ENCODE peak calls at places on chromosome 19, in ten cellular contexts. G is GM23338; K is naive thymus-derived CD4-positive, alpha-beta T cell; Y is tibial nerve; B is H1; C is psoas muscle; Z is CD4-positive, CD25-positive, alpha-beta regulatory T cell; S is ovary; Q is endodermal cell; N is uterus. W is an unnamed sample.

GRCh38 chr19:5006201-5006600 is 37.3 kb downstream of the KDM4B start:
- DNase-seq in G (no peak), K (no peak), Y (no peak), B (no peak), C (no peak), Z (no peak), S (no peak), Q (no peak), N (no peak), W (no peak)

GRCh38 chr19:7505682-7506384 is 10.1 kb upstream of the ZNF358 start:
- DNase-seq in G (peak; percentile 80), K (no peak), Y (no peak), B (peak; percentile 81), C (no peak), Z (no peak), S (no peak), Q (peak; percentile 93), N (no peak), W (no peak)

GRCh38 chr19:35124098-35125060 is 8.8 kb downstream of the FXYD3 start:
- DNase-seq in G (peak; percentile 64), K (peak; percentile 86), Y (peak; percentile 93), B (no peak), C (peak; percentile 94), Z (peak; percentile 83), S (peak; percentile 93), Q (peak; percentile 58), N (peak; percentile 95), W (peak; percentile 98)

GRCh38 chr19:34504809-34505291 is 23.3 kb downstream of the WTIP start:
- DNase-seq in G (no peak), K (no peak), Y (no peak), B (no peak), C (no peak), Z (no peak), S (no peak), Q (no peak), N (no peak), W (no peak)

GRCh38 chr19:47713046-47714021 is at the start of gene EHD2:
- DNase-seq in G (peak; percentile 78), K (peak; percentile 27), Y (peak; percentile 58), B (peak; percentile 89), C (peak; percentile 77), Z (peak; percentile 16), S (peak; percentile 85), Q (peak; percentile 82), N (peak; percentile 81), W (peak; percentile 93)

GRCh38 chr19:50258918-50259372 is 55.5 kb downstream of the MYH14 start:
- DNase-seq in G (peak; percentile 84), K (no peak), Y (no peak), B (peak; percentile 95), C (peak; percentile 32), Z (no peak), S (no peak), Q (peak; percentile 87), N (no peak), W (no peak)

GRCh38 chr19:55305491-55305890 is 19.6 kb downstream of the TMEM150B start:
- DNase-seq in G (peak; percentile 88), K (peak; percentile 61), Y (no peak), B (peak; percentile 79), C (peak; percentile 30), Z (peak; percentile 59), S (peak; percentile 36), Q (peak; percentile 79), N (peak; percentile 46), W (no peak)

GRCh38 chr19:3161453-3161852 is 17.1 kb upstream of the S1PR4 start:
- DNase-seq in G (no peak), K (no peak), Y (no peak), B (no peak), C (no peak), Z (no peak), S (no peak), Q (no peak), N (no peak), W (peak; percentile 30)

GRCh38 chr19:17902701-17903100 is 30.1 kb upstream of the CCDC124 start:
- DNase-seq in G (no peak), K (no peak), Y (no peak), B (no peak), C (no peak), Z (no peak), S (no peak), Q (no peak), N (no peak), W (no peak)

GRCh38 chr19:18317998-18318800 is 4.7 kb downstream of the LSM4 start:
- DNase-seq in G (no peak), K (peak; percentile 43), Y (no peak), B (no peak), C (no peak), Z (no peak), S (no peak), Q (no peak), N (no peak), W (no peak)

GRCh38 chr19:27722625-27723024 is 1490.3 kb downstream of the UQCRFS1 start:
- DNase-seq in G (no peak), K (no peak), Y (no peak), B (no peak), C (no peak), Z (no peak), S (no peak), Q (no peak), N (no peak), W (no peak)

DNA sequence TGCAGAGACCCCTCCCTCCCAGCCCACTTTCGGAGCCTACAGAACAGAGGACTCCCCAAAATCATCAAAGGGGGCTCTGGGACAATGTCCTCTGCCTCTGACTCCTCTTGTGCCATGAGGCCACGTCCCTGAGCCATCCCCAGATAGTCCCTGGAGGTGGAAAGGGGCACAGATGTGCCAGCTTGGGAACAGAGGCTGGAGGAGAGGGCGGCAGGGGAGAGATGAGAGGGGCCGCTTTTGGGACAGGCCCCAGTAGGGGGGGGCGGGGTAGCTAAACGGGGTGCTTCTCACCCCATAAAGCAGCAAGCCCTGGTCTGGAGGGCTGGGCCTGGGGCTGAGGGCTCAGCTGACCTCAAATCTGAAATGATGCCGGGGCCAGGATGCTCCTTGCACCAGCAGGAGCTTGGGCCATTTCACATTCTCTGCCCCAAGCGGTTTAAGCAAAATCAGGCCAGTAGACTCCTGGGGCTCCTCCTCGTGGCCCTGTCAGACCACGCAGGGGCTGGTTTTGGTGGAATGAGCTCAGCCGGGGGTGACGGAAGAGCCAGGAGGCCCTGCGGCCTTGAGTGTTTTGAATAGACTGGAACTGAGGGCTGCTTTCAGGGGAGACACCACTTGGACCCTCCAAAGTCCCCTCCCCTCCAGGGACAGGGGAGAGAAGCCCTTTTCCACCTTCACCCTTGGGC is 27.1 kb downstream of the ONECUT3 start:
- DNase-seq in G (no peak), K (no peak), Y (no peak), B (no peak), C (no peak), Z (no peak), S (no peak), Q (no peak), N (no peak), W (no peak)
- H3K27me3 ChIP-seq in G (peaks cover 76% of the 10 kb centered on the region), K (peaks cover 11% of the 10 kb centered on the region), Y (peaks cover 97% of the 10 kb centered on the region), B (peaks cover 22% of the 10 kb centered on the region), C (peaks cover 87% of the 10 kb centered on the region), Z (peaks cover 12% of the 10 kb centered on the region), S (peaks cover 2% of the 10 kb centered on the region), Q (peaks cover 85% of the 10 kb centered on the region), N (peaks cover 41% of the 10 kb centered on the region), W (peaks cover 5% of the 10 kb centered on the region)

DNA sequence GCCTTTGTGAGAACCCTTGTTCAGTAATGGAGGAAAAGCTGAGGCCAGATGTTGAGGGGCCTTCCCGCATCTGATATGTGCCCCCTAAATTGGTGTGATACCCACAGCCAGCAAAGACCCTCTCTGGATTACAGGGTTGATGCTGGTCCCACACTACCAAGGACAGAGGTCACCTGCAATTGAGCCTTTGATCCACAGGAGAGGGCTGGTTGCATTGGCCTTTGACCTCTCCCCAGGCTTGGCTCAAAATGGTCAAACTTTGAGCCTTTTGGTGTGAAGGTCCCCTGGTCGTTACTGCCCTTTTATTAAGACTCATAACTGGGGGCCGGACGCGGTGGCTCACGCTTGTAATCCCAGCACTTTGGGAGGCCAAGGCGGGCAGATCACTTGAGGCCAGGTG is 8.4 kb upstream of the MRPL4 start:
- DNase-seq in G (no peak), K (no peak), Y (no peak), B (no peak), C (no peak), Z (no peak), S (no peak), Q (no peak), N (no peak), W (no peak)
- H3K27ac ChIP-seq in G (no peak overlapping the region), K (no peak overlapping the region), Y (no peak overlapping the region), B (no peak overlapping the region), C (no peak overlapping the region), Z (no peak overlapping the region), S (no peak overlapping the region), Q (no peak overlapping the region), N (no peak overlapping the region), W (no peak overlapping the region)

DNA sequence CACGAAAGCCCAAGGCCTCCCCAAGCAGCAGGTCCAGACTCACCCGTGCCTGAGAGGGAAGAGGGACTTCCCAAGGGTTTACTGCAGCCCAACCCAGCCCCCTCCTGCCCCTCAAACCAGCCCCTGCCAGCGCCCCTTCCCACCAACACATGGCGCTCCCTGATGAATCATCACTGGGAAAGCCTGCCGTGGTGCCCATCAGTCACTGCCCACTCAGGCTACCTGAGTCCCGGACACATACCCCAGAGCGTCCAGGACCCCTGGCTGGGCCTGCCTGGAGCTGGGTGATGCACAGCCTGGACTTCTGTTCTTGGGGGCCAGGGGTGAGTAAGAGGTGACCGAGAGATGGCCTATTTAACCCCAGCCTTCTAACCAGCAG is 60.6 kb downstream of the MLLT1 start:
- DNase-seq in G (no peak), K (no peak), Y (no peak), B (no peak), C (no peak), Z (no peak), S (no peak), Q (no peak), N (no peak), W (no peak)
- H3K4me1 ChIP-seq in G (no peaks in the 10 kb centered on the region), K (no peaks in the 10 kb centered on the region), Y (peaks cover 73% of the 10 kb centered on the region), B (no peaks in the 10 kb centered on the region), C (peaks cover 52% of the 10 kb centered on the region), Z (no peaks in the 10 kb centered on the region), S (peaks cover 59% of the 10 kb centered on the region), Q (peaks cover 15% of the 10 kb centered on the region), N (peaks cover 21% of the 10 kb centered on the region), W (no peaks in the 10 kb centered on the region)

GRCh38 chr19:43581467-43581866 is 5.9 kb downstream of the PINLYP start:
- DNase-seq in G (no peak), K (no peak), Y (no peak), B (no peak), C (no peak), Z (no peak), S (peak; percentile 26), Q (no peak), N (no peak), W (no peak)

GRCh38 chr19:43578787-43579186 is 3.2 kb downstream of the PINLYP start:
- DNase-seq in G (no peak), K (no peak), Y (no peak), B (no peak), C (no peak), Z (no peak), S (no peak), Q (no peak), N (no peak), W (no peak)

GRCh38 chr19:43584484-43584883 is 8.9 kb downstream of the PINLYP start:
- DNase-seq in G (no peak), K (no peak), Y (no peak), B (no peak), C (no peak), Z (no peak), S (no peak), Q (no peak), N (no peak), W (no peak)

GRCh38 chr19:43586346-43586745 is 9.6 kb downstream of the IRGQ start:
- DNase-seq in G (no peak), K (no peak), Y (no peak), B (no peak), C (no peak), Z (no peak), S (no peak), Q (no peak), N (no peak), W (no peak)

GRCh38 chr19:43582495-43582894 is 6.9 kb downstream of the PINLYP start:
- DNase-seq in G (no peak), K (no peak), Y (no peak), B (no peak), C (no peak), Z (no peak), S (no peak), Q (no peak), N (no peak), W (no peak)
- H3K27me3 ChIP-seq in G (no peaks in the 10 kb centered on the region), K (no peaks in the 10 kb centered on the region), Y (no peaks in the 10 kb centered on the region), B (no peaks in the 10 kb centered on the region), C (no peaks in the 10 kb centered on the region), Z (no peaks in the 10 kb centered on the region), S (no peaks in the 10 kb centered on the region), Q (no peaks in the 10 kb centered on the region), N (no peaks in the 10 kb centered on the region), W (no peaks in the 10 kb centered on the region)